ENCODE peak calls at places on chromosome 16, in eight cellular contexts. M is H9; W is mucosa of descending colon; O is naive thymus-derived CD4-positive, alpha-beta T cell; J is Peyer's patch; G is CD8-positive, alpha-beta memory T cell; H is mammary epithelial cell; Y is A673. Q is an unnamed sample. For H3K4me1, the result is how much of the 10 kb centered on the place peaks cover.

GRCh38 chr16:20884240-20884556 is 16.0 kb downstream of the DCUN1D3 start:
- DNase-seq in M (no peak), J (no peak), Y (no peak), O (no peak), H (no peak), G (no peak), W (no peak), Q (peak)

GRCh38 chr16:24543949-24544348 is 4.6 kb downstream of the RBBP6 start:
- DNase-seq in Y (no peak), M (no peak), W (no peak), G (no peak), H (no peak), O (no peak), J (no peak), Q (no peak)

GRCh38 chr16:81457326-81458133 is 12.9 kb downstream of the CMIP start:
- DNase-seq in Y (no peak), H (peak), M (no peak), J (no peak), W (no peak), O (no peak), G (no peak), Q (peak)

GRCh38 chr16:35207059-35207999 is 1747.9 kb downstream of the TP53TG3F start:
- DNase-seq in Y (no peak), H (no peak), O (no peak), M (no peak), J (no peak), W (no peak), G (no peak), Q (no peak)

GRCh38 chr16:21260870-21261791 is 17.0 kb downstream of the CRYM start:
- DNase-seq in G (no peak), J (no peak), Y (peak), H (peak), W (peak), M (no peak), O (no peak), Q (peak)

GRCh38 chr16:50593410-50594139 is 45.4 kb downstream of the NKD1 start:
- DNase-seq in Y (peak), M (peak), G (no peak), H (no peak), W (no peak), J (no peak), O (no peak), Q (peak)

GRCh38 chr16:82612263-82612662 is 14.5 kb upstream of the CDH13 start:
- DNase-seq in G (no peak), O (no peak), M (no peak), H (no peak), J (no peak), W (no peak), Y (no peak), Q (no peak)

GRCh38 chr16:23858496-23859062 is 22.8 kb downstream of the PRKCB start:
- DNase-seq in M (no peak), J (no peak), H (peak), Y (peak), W (no peak), O (no peak), G (no peak), Q (no peak)

GRCh38 chr16:66588981-66589713 is 9.9 kb downstream of the CMTM2 start:
- DNase-seq in J (peak), M (peak), G (peak), Y (peak), W (peak), O (peak), H (peak), Q (peak)

GRCh38 chr16:2365895-2366294 is 25.4 kb upstream of the ABCA3 start:
- DNase-seq in G (no peak), J (no peak), Y (no peak), H (peak), O (no peak), M (no peak), W (no peak), Q (peak)

GRCh38 chr16:17380613-17381012 is 90.1 kb downstream of the XYLT1 start:
- DNase-seq in J (no peak), W (no peak), G (no peak), M (no peak), O (no peak), Y (no peak), H (no peak), Q (no peak)

GRCh38 chr16:55542459-55543082 is 23.9 kb upstream of the CAPNS2 start:
- DNase-seq in W (no peak), G (no peak), O (no peak), M (no peak), J (no peak), Y (peak), H (peak), Q (no peak)

GRCh38 chr16:52491216-52491615 is 55.7 kb downstream of the TOX3 start:
- DNase-seq in O (no peak), J (no peak), H (no peak), W (no peak), M (no peak), G (no peak), Y (no peak), Q (no peak)

GRCh38 chr16:76729525-76729924 is 452.3 kb downstream of the CNTNAP4 start:
- DNase-seq in G (no peak), W (no peak), M (no peak), O (no peak), H (peak), J (no peak), Y (peak), Q (no peak)

GRCh38 chr16:1791943-1792812 is 1.3 kb downstream of the IGFALS start:
- DNase-seq in M (no peak), G (no peak), Y (no peak), H (no peak), W (no peak), O (no peak), J (no peak), Q (peak)

GRCh38 chr16:56993204-56993603 is 3.8 kb downstream of the NLRC5 start:
- DNase-seq in O (no peak), M (no peak), W (no peak), J (no peak), H (no peak), Y (peak), G (no peak), Q (no peak)

DNA sequence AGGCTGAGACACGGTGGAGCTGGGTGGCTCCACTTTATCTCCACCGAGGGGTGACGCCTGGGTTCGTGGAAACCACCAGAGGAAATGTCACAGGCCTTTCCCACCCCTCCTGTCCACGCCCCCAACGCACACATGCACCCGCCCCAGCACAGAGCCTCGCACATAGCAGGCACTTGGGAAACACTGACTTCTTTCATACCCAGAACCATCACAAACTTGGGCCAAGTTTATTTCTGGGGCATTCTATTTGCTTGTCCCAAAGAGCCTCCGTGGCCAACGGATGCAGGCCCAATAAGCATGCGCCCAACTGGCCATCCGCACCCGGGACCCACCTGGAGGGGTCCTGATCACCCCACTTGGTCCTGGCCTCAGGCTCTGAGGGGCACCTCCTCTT is 3.3 kb downstream of the BCAR1 start:
- DNase-seq in O (no peak), J (no peak), H (no peak), M (no peak), Y (no peak), W (no peak), G (no peak), Q (peak)
- H3K4me1 ChIP-seq in O (under half), J (half or more), H (half or more), M (under half), Y (under half), W (half or more), G (under half), Q (half or more)

GRCh38 chr16:88519938-88520653 is 50.1 kb upstream of the ZC3H18 start:
- DNase-seq in H (no peak), Y (no peak), O (no peak), G (no peak), J (no peak), W (no peak), M (no peak), Q (no peak)
- H3K4me1 ChIP-seq in H (under half), Y (under half), O (under half), G (under half), J (under half), W (under half), M (under half), Q (under half)

GRCh38 chr16:85582177-85582888 is 30.8 kb upstream of the GSE1 start:
- DNase-seq in J (no peak), M (no peak), W (no peak), H (no peak), O (no peak), G (no peak), Y (peak), Q (no peak)
- H3K4me1 ChIP-seq in J (under half), M (under half), W (under half), H (under half), O (under half), G (under half), Y (half or more), Q (under half)

DNA sequence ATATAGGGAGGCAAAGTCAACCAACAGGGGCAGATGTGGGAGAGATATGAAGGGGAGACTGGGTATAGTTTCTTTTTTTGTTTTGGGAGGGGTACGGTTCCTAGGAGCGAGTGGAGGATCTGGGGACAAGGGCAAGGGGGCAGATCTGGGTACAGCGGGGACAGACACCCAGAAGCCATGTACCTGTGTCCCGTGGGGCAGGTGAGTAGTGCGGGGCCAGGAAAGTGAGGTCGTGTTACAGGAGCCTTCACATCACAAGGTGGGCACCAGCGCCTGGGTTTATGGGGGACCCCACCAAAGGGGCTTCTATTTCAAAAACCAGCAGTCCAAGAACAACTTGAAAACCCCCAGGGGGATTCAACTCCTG is 11.5 kb downstream of the LITAF start:
- DNase-seq in J (no peak), M (no peak), H (no peak), G (no peak), O (no peak), W (no peak), Y (no peak), Q (no peak)
- H3K4me1 ChIP-seq in J (under half), M (under half), H (under half), G (half or more), O (half or more), W (under half), Y (under half), Q (under half)

DNA sequence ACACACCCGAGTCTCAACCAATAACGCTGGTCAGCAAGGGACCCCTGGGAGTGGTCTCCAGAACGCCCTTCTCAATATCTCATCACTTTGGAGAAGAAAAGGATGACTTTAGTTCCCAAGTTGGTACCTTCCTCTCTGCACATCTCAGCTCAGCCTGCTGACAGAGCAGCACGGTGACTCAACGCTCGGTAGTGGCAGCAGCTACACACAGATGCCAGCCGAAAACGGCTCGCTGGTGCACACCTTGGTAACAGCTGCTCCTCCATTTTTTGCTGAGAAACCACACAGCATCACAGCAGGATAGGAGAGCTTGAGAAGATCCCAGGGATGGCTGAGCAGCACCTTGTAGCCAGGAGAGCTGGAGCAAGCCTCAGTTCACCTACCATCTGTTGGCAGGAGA is 84.0 kb upstream of the ERCC4 start:
- DNase-seq in M (no peak), Y (no peak), J (no peak), G (no peak), O (no peak), W (no peak), H (no peak), Q (peak)
- H3K4me1 ChIP-seq in M (under half), Y (under half), J (under half), G (under half), O (under half), W (under half), H (under half), Q (under half)